ENCODE peak calls at places on chromosomes 16 and 17, in six cellular contexts. One of them, this sample, is unnamed.

GRCh38 chr16:70737377-70738082 is 51.7 kb upstream of the MTSS2 start:
- DNase-seq in astrocyte of the spinal cord: peak; percentile 94
- DNase-seq in brain microvascular endothelial cell: peak; percentile 80
- DNase-seq in EL: peak; percentile 88
- DNase-seq in activated CD4-positive, alpha-beta T cell treated with anti-CD3 and anti-CD28 coated beads for 48 hours: peak; percentile 88
- DNase-seq in mesothelial cell of epicardium: no peak
- DNase-seq in this sample: peak; percentile 93

GRCh38 chr17:37490638-37491614 is 1.2 kb downstream of the DUSP14 start:
- DNase-seq in brain microvascular endothelial cell: peak; percentile 84
- DNase-seq in EL: peak; percentile 94
- DNase-seq in astrocyte of the spinal cord: peak; percentile 87
- DNase-seq in activated CD4-positive, alpha-beta T cell treated with anti-CD3 and anti-CD28 coated beads for 48 hours: peak; percentile 36
- DNase-seq in mesothelial cell of epicardium: no peak
- DNase-seq in this sample: no peak

GRCh38 chr16:4410335-4411075 is 5.9 kb downstream of the CORO7 start:
- DNase-seq in activated CD4-positive, alpha-beta T cell treated with anti-CD3 and anti-CD28 coated beads for 48 hours: no peak
- DNase-seq in brain microvascular endothelial cell: peak; percentile 67
- DNase-seq in EL: peak; percentile 90
- DNase-seq in astrocyte of the spinal cord: peak; percentile 93
- DNase-seq in mesothelial cell of epicardium: no peak
- DNase-seq in this sample: no peak

GRCh38 chr16:73949574-73950348 is 346.9 kb upstream of the PSMD7 start:
- DNase-seq in activated CD4-positive, alpha-beta T cell treated with anti-CD3 and anti-CD28 coated beads for 48 hours: no peak
- DNase-seq in mesothelial cell of epicardium: no peak
- DNase-seq in EL: peak; percentile 61
- DNase-seq in brain microvascular endothelial cell: peak; percentile 73
- DNase-seq in astrocyte of the spinal cord: peak; percentile 40
- DNase-seq in this sample: no peak

GRCh38 chr17:47967607-47968252 is 3.2 kb upstream of the CDK5RAP3 start:
- DNase-seq in mesothelial cell of epicardium: no peak
- DNase-seq in brain microvascular endothelial cell: peak; percentile 75
- DNase-seq in EL: peak; percentile 89
- DNase-seq in astrocyte of the spinal cord: peak; percentile 75
- DNase-seq in activated CD4-positive, alpha-beta T cell treated with anti-CD3 and anti-CD28 coated beads for 48 hours: no peak
- DNase-seq in this sample: no peak

GRCh38 chr16:54446639-54447038 is 160.1 kb upstream of the IRX3 start:
- DNase-seq in astrocyte of the spinal cord: peak; percentile 92
- DNase-seq in activated CD4-positive, alpha-beta T cell treated with anti-CD3 and anti-CD28 coated beads for 48 hours: no peak
- DNase-seq in EL: peak; percentile 74
- DNase-seq in mesothelial cell of epicardium: no peak
- DNase-seq in brain microvascular endothelial cell: peak; percentile 75
- DNase-seq in this sample: peak; percentile 87

GRCh38 chr16:72092832-72093447 is 480 bp downstream of the TXNL4B start:
- DNase-seq in EL: peak; percentile 78
- DNase-seq in brain microvascular endothelial cell: peak; percentile 50
- DNase-seq in activated CD4-positive, alpha-beta T cell treated with anti-CD3 and anti-CD28 coated beads for 48 hours: peak; percentile 12
- DNase-seq in mesothelial cell of epicardium: no peak
- DNase-seq in astrocyte of the spinal cord: peak; percentile 68
- DNase-seq in this sample: no peak

GRCh38 chr17:7015587-7016020 is 3.2 kb downstream of the RNASEK start:
- DNase-seq in mesothelial cell of epicardium: no peak
- DNase-seq in brain microvascular endothelial cell: no peak
- DNase-seq in astrocyte of the spinal cord: no peak
- DNase-seq in EL: no peak
- DNase-seq in activated CD4-positive, alpha-beta T cell treated with anti-CD3 and anti-CD28 coated beads for 48 hours: peak; percentile 28
- DNase-seq in this sample: no peak

GRCh38 chr16:80028581-80029380 is 428.2 kb upstream of the MAF start:
- DNase-seq in astrocyte of the spinal cord: no peak
- DNase-seq in mesothelial cell of epicardium: no peak
- DNase-seq in brain microvascular endothelial cell: no peak
- DNase-seq in EL: no peak
- DNase-seq in activated CD4-positive, alpha-beta T cell treated with anti-CD3 and anti-CD28 coated beads for 48 hours: no peak
- DNase-seq in this sample: no peak

GRCh38 chr16:9060225-9060624 is 31.2 kb upstream of the HAPSTR1 start:
- DNase-seq in activated CD4-positive, alpha-beta T cell treated with anti-CD3 and anti-CD28 coated beads for 48 hours: no peak
- DNase-seq in mesothelial cell of epicardium: no peak
- DNase-seq in astrocyte of the spinal cord: no peak
- DNase-seq in brain microvascular endothelial cell: no peak
- DNase-seq in EL: no peak
- DNase-seq in this sample: no peak

GRCh38 chr17:38730526-38731379 is 612 bp downstream of the CISD3 start:
- DNase-seq in activated CD4-positive, alpha-beta T cell treated with anti-CD3 and anti-CD28 coated beads for 48 hours: peak; percentile 39
- DNase-seq in mesothelial cell of epicardium: no peak
- DNase-seq in brain microvascular endothelial cell: no peak
- DNase-seq in EL: peak; percentile 79
- DNase-seq in astrocyte of the spinal cord: peak; percentile 49
- DNase-seq in this sample: peak; percentile 86

GRCh38 chr16:22670551-22670970 is 143.4 kb upstream of the HS3ST2 start:
- DNase-seq in mesothelial cell of epicardium: no peak
- DNase-seq in astrocyte of the spinal cord: no peak
- DNase-seq in activated CD4-positive, alpha-beta T cell treated with anti-CD3 and anti-CD28 coated beads for 48 hours: peak; percentile 17
- DNase-seq in EL: no peak
- DNase-seq in brain microvascular endothelial cell: no peak
- DNase-seq in this sample: no peak

GRCh38 chr17:68497885-68498319 is 14.3 kb upstream of the PRKAR1A start:
- DNase-seq in EL: no peak
- DNase-seq in brain microvascular endothelial cell: no peak
- DNase-seq in mesothelial cell of epicardium: no peak
- DNase-seq in activated CD4-positive, alpha-beta T cell treated with anti-CD3 and anti-CD28 coated beads for 48 hours: no peak
- DNase-seq in astrocyte of the spinal cord: no peak
- DNase-seq in this sample: no peak

GRCh38 chr16:48057085-48057484 is 98.7 kb downstream of the ABCC12 start:
- DNase-seq in mesothelial cell of epicardium: no peak
- DNase-seq in astrocyte of the spinal cord: peak; percentile 7
- DNase-seq in EL: no peak
- DNase-seq in brain microvascular endothelial cell: no peak
- DNase-seq in activated CD4-positive, alpha-beta T cell treated with anti-CD3 and anti-CD28 coated beads for 48 hours: no peak
- DNase-seq in this sample: no peak

GRCh38 chr17:37100231-37100630 is 151.5 kb downstream of the AATF start:
- DNase-seq in EL: peak; percentile 18
- DNase-seq in activated CD4-positive, alpha-beta T cell treated with anti-CD3 and anti-CD28 coated beads for 48 hours: no peak
- DNase-seq in mesothelial cell of epicardium: no peak
- DNase-seq in brain microvascular endothelial cell: no peak
- DNase-seq in astrocyte of the spinal cord: no peak
- DNase-seq in this sample: no peak

GRCh38 chr17:9052921-9053320 is 31.6 kb downstream of the NTN1 start:
- DNase-seq in brain microvascular endothelial cell: no peak
- DNase-seq in EL: no peak
- DNase-seq in activated CD4-positive, alpha-beta T cell treated with anti-CD3 and anti-CD28 coated beads for 48 hours: no peak
- DNase-seq in mesothelial cell of epicardium: no peak
- DNase-seq in astrocyte of the spinal cord: no peak
- DNase-seq in this sample: peak; percentile 57

GRCh38 chr17:77598241-77598620 is 360.3 kb upstream of the TNRC6C start:
- DNase-seq in mesothelial cell of epicardium: no peak
- DNase-seq in astrocyte of the spinal cord: no peak
- DNase-seq in EL: no peak
- DNase-seq in activated CD4-positive, alpha-beta T cell treated with anti-CD3 and anti-CD28 coated beads for 48 hours: no peak
- DNase-seq in brain microvascular endothelial cell: no peak
- DNase-seq in this sample: peak; percentile 43

GRCh38 chr16:77304134-77304533 is 104.9 kb downstream of the SYCE1L start:
- DNase-seq in astrocyte of the spinal cord: no peak
- DNase-seq in brain microvascular endothelial cell: no peak
- DNase-seq in activated CD4-positive, alpha-beta T cell treated with anti-CD3 and anti-CD28 coated beads for 48 hours: no peak
- DNase-seq in mesothelial cell of epicardium: no peak
- DNase-seq in EL: no peak
- DNase-seq in this sample: no peak

GRCh38 chr16:73878616-73879015 is 418.0 kb upstream of the PSMD7 start:
- DNase-seq in mesothelial cell of epicardium: no peak
- DNase-seq in brain microvascular endothelial cell: peak; percentile 61
- DNase-seq in EL: peak; percentile 44
- DNase-seq in astrocyte of the spinal cord: peak; percentile 79
- DNase-seq in activated CD4-positive, alpha-beta T cell treated with anti-CD3 and anti-CD28 coated beads for 48 hours: no peak
- DNase-seq in this sample: no peak

GRCh38 chr17:47946929-47947397 is 5.6 kb downstream of the PNPO start:
- DNase-seq in mesothelial cell of epicardium: no peak
- DNase-seq in EL: peak; percentile 81
- DNase-seq in brain microvascular endothelial cell: peak; percentile 89
- DNase-seq in activated CD4-positive, alpha-beta T cell treated with anti-CD3 and anti-CD28 coated beads for 48 hours: peak; percentile 90
- DNase-seq in astrocyte of the spinal cord: peak; percentile 83
- DNase-seq in this sample: peak; percentile 80

GRCh38 chr17:37836593-37836992 is 87.6 kb upstream of the TBC1D3K start:
- DNase-seq in mesothelial cell of epicardium: no peak
- DNase-seq in EL: no peak
- DNase-seq in brain microvascular endothelial cell: no peak
- DNase-seq in astrocyte of the spinal cord: no peak
- DNase-seq in activated CD4-positive, alpha-beta T cell treated with anti-CD3 and anti-CD28 coated beads for 48 hours: no peak
- DNase-seq in this sample: no peak

GRCh38 chr17:43939886-43940285 is 2.4 kb downstream of the PPY start:
- DNase-seq in mesothelial cell of epicardium: no peak
- DNase-seq in astrocyte of the spinal cord: no peak
- DNase-seq in brain microvascular endothelial cell: no peak
- DNase-seq in activated CD4-positive, alpha-beta T cell treated with anti-CD3 and anti-CD28 coated beads for 48 hours: no peak
- DNase-seq in EL: no peak
- DNase-seq in this sample: no peak

GRCh38 chr17:1143573-1143972 is 36.2 kb downstream of the ABR start:
- DNase-seq in mesothelial cell of epicardium: no peak
- DNase-seq in activated CD4-positive, alpha-beta T cell treated with anti-CD3 and anti-CD28 coated beads for 48 hours: no peak
- DNase-seq in brain microvascular endothelial cell: peak; percentile 14
- DNase-seq in EL: no peak
- DNase-seq in astrocyte of the spinal cord: peak; percentile 26
- DNase-seq in this sample: no peak

GRCh38 chr17:10730956-10731879 is 1.4 kb upstream of the TMEM220 start:
- DNase-seq in brain microvascular endothelial cell: no peak
- DNase-seq in mesothelial cell of epicardium: no peak
- DNase-seq in EL: no peak
- DNase-seq in astrocyte of the spinal cord: no peak
- DNase-seq in activated CD4-positive, alpha-beta T cell treated with anti-CD3 and anti-CD28 coated beads for 48 hours: no peak
- DNase-seq in this sample: peak; percentile 77

GRCh38 chr17:47695664-47696376 is 1.9 kb downstream of the TBKBP1 start:
- DNase-seq in EL: no peak
- DNase-seq in astrocyte of the spinal cord: no peak
- DNase-seq in brain microvascular endothelial cell: no peak
- DNase-seq in mesothelial cell of epicardium: no peak
- DNase-seq in activated CD4-positive, alpha-beta T cell treated with anti-CD3 and anti-CD28 coated beads for 48 hours: no peak
- DNase-seq in this sample: no peak

GRCh38 chr16:89444151-89444723 is 46.1 kb downstream of the ANKRD11 start:
- DNase-seq in activated CD4-positive, alpha-beta T cell treated with anti-CD3 and anti-CD28 coated beads for 48 hours: no peak
- DNase-seq in EL: no peak
- DNase-seq in mesothelial cell of epicardium: no peak
- DNase-seq in brain microvascular endothelial cell: no peak
- DNase-seq in astrocyte of the spinal cord: no peak
- DNase-seq in this sample: no peak

GRCh38 chr17:74545456-74546230 is at the start of gene CD300C:
- DNase-seq in astrocyte of the spinal cord: no peak
- DNase-seq in mesothelial cell of epicardium: no peak
- DNase-seq in EL: no peak
- DNase-seq in activated CD4-positive, alpha-beta T cell treated with anti-CD3 and anti-CD28 coated beads for 48 hours: no peak
- DNase-seq in brain microvascular endothelial cell: no peak
- DNase-seq in this sample: no peak

GRCh38 chr17:76063880-76064546 is 8.3 kb downstream of the SRP68 start:
- DNase-seq in astrocyte of the spinal cord: no peak
- DNase-seq in brain microvascular endothelial cell: no peak
- DNase-seq in mesothelial cell of epicardium: no peak
- DNase-seq in activated CD4-positive, alpha-beta T cell treated with anti-CD3 and anti-CD28 coated beads for 48 hours: peak; percentile 75
- DNase-seq in EL: no peak
- DNase-seq in this sample: no peak

This sample was measured in suprapubic skin.